ENCODE peak calls at places on chromosomes 5 and 9, in nine cellular contexts. H is esophagus squamous epithelium, F is body of pancreas, Q is stomach, C is tibial nerve, T is ovary, R is sigmoid colon, S is heart left ventricle, U is gastrocnemius medialis. N is an unnamed sample.

GRCh38 chr5:135027318-135027698 is 6.7 kb downstream of the PITX1 start:
- DNase-seq in Q (no peak), U (no peak), F (no peak), C (no peak), H (no peak), S (no peak), T (no peak), R (no peak), N (peak; percentile 71)

GRCh38 chr5:143850050-143850713 is 38.2 kb downstream of the HMHB1 start:
- DNase-seq in H (no peak), U (no peak), T (no peak), S (no peak), F (no peak), Q (no peak), C (no peak), R (no peak), N (no peak)

GRCh38 chr5:64347308-64347707 is 158.5 kb upstream of the RGS7BP start:
- DNase-seq in U (no peak), F (no peak), R (no peak), S (no peak), H (no peak), C (no peak), Q (no peak), T (no peak), N (no peak)

GRCh38 chr5:16169550-16169949 is 10.0 kb downstream of the MARCHF11 start:
- DNase-seq in Q (no peak), F (no peak), U (no peak), S (no peak), C (no peak), H (no peak), R (no peak), T (no peak), N (no peak)

GRCh38 chr5:76331139-76331538 is 71.9 kb upstream of the IQGAP2 start:
- DNase-seq in U (no peak), S (no peak), F (no peak), Q (no peak), C (no peak), T (no peak), R (no peak), H (no peak), N (no peak)

GRCh38 chr9:13110766-13111400 is 168.6 kb downstream of the MPDZ start:
- DNase-seq in C (no peak), H (no peak), S (peak; percentile 51), T (peak; percentile 16), Q (peak; percentile 44), U (no peak), R (no peak), F (peak; percentile 54), N (no peak)

GRCh38 chr9:20315672-20316071 is 306.6 kb downstream of the MLLT3 start:
- DNase-seq in F (no peak), Q (no peak), H (no peak), U (no peak), C (no peak), S (no peak), T (no peak), R (no peak), N (no peak)

GRCh38 chr5:53934126-53934856 is 373.9 kb downstream of the NDUFS4 start:
- DNase-seq in Q (no peak), T (no peak), C (no peak), R (no peak), H (no peak), S (no peak), U (no peak), F (no peak), N (no peak)

GRCh38 chr5:10594591-10595210 is 30.8 kb downstream of the ANKRD33B start:
- DNase-seq in T (no peak), U (no peak), C (no peak), H (no peak), R (no peak), F (no peak), Q (no peak), S (no peak), N (no peak)
- TF ChIP-seq CTCF in T (no peak), U (no peak), C (no peak), H (no peak), R (no peak), F (no peak), Q (no peak), S (no peak), N (peak; percentile 5)

GRCh38 chr5:37776826-37777225 is 63.0 kb downstream of the GDNF start:
- DNase-seq in Q (no peak), U (no peak), C (no peak), H (no peak), S (no peak), T (no peak), F (no peak), R (peak; percentile 90), N (no peak)
- TF ChIP-seq POLR2A in Q (no peak), U (no peak), C (no peak), H (no peak), S (no peak), T (no peak), F (no peak), R (no peak), N (no peak)

GRCh38 chr5:19795218-19795617 is 192.8 kb downstream of the CDH18 start:
- DNase-seq in H (no peak), U (no peak), Q (no peak), S (no peak), R (no peak), C (no peak), F (no peak), T (no peak), N (peak; percentile 3)
- TF ChIP-seq CTCF in H (no peak), U (no peak), Q (no peak), S (no peak), R (no peak), C (no peak), F (no peak), T (no peak), N (no peak)

GRCh38 chr9:93134740-93135444 is 841 bp upstream of the NINJ1 start:
- DNase-seq in U (no peak), R (peak; percentile 68), Q (no peak), S (no peak), F (no peak), H (no peak), C (no peak), T (no peak), N (no peak)

GRCh38 chr9:93133641-93134017 is 422 bp downstream of the NINJ1 start:
- DNase-seq in F (peak; percentile 89), R (peak; percentile 95), S (peak; percentile 89), H (no peak), U (peak; percentile 64), Q (peak; percentile 83), C (peak; percentile 68), T (peak; percentile 85), N (peak; percentile 76)

GRCh38 chr9:93132287-93132927 is 1.6 kb downstream of the NINJ1 start:
- DNase-seq in S (peak; percentile 84), C (peak; percentile 63), Q (peak; percentile 75), H (no peak), R (peak; percentile 96), F (peak; percentile 79), T (peak; percentile 49), U (no peak), N (no peak)

GRCh38 chr9:93132946-93133640 is 958 bp downstream of the NINJ1 start:
- DNase-seq in R (peak; percentile 84), T (no peak), S (peak; percentile 68), F (peak; percentile 53), H (no peak), U (no peak), Q (no peak), C (no peak), N (no peak)

DNA sequence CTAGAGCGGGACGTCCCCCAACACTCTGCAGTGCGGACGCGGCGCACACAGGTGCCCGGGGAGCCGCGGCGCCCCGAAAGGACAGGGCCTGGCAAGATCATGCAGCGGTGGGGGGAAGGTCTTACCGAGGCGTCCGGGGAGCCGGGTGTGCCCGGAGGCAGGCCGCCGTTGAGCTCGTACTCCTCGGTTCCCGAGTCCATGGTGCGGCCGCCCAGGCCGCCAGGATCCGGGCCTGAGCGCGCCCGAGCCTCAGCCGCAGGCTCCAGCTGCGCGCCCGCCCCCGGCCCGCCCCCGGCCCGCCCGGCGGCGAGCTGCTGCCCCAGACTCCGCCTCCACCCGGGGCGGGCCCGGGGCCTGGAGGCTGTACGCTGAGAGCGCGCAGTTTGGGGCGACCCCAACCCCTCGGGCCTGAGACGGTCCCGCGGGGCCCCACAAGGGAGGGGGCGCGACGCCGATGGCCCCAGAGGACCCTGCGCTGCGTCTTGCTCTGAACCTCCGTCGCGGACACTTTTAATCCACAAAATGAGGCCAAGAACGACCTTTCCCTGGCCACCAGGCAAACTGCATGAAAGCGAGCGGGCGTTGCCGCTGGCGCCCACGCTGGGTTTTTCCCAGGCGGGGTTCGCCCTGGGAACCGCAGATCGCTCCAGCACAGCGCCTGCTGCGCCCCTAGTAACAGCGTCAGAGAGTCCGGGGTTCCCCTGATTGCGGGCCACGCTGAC is at the start of gene NINJ1:
- DNase-seq in T (peak; percentile 73), U (peak; percentile 56), R (peak; percentile 88), C (peak; percentile 46), F (peak; percentile 78), S (peak; percentile 85), Q (peak; percentile 79), H (no peak), N (peak; percentile 85)
- TF ChIP-seq POLR2A in T (peak; percentile 78), U (peak; percentile 87), R (peak; percentile 66), C (peak; percentile 62), F (peak; percentile 93), S (peak; percentile 81), Q (no peak), H (peak; percentile 90), N (no peak)

DNA sequence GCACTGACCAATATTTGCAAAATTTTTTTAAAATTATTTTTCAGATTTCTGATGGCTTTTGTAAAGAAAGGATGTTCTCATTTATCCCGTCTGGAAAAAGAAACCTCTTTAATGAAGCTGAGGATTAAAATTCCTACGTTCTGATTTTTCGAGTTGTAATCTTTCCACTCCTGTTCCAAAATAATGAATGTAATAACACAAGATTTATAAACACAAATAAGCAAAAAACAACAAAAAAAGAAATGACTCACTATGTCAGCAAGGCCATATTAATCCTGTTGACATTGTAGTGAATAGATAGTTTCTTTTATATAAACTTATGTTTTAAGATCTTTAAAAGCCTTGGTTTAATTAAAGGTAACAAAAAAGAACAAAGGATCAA is 336.4 kb upstream of the DAB2 start:
- DNase-seq in Q (no peak), H (no peak), C (no peak), R (no peak), F (no peak), T (no peak), U (no peak), S (no peak), N (no peak)
- TF ChIP-seq CTCF in Q (no peak), H (no peak), C (no peak), R (no peak), F (no peak), T (no peak), U (no peak), S (no peak), N (no peak)

N was measured in H1.